ENCODE peak calls at places on chromosomes 4 and X, in ten cellular contexts. B, C, E, V, S, K, L, N, A and W are unnamed samples.

GRCh38 chrX:119753639-119754257 is 4.6 kb upstream of the SOWAHD start:
- DNase-seq in B (no peak), C (no peak), L (no peak), V (peak), E (peak), S (peak), K (peak), A (peak), N (no peak), W (no peak)

GRCh38 chr4:129080129-129080528 is 13.2 kb downstream of the SCLT1 start:
- DNase-seq in S (no peak), K (no peak), B (no peak), L (no peak), A (no peak), E (no peak), C (no peak), V (no peak), N (no peak), W (no peak)

GRCh38 chr4:156560701-156561100 is 410.9 kb downstream of the PDGFC start:
- DNase-seq in E (peak), V (no peak), K (no peak), A (no peak), L (no peak), B (no peak), N (no peak), C (no peak), S (no peak), W (no peak)

GRCh38 chr4:26522478-26522877 is 32.2 kb upstream of the CCKAR start:
- DNase-seq in B (no peak), C (no peak), E (no peak), N (peak), V (no peak), A (no peak), L (no peak), S (peak), K (no peak), W (no peak)

GRCh38 chr4:158170691-158171455 is 2.0 kb downstream of the GASK1B start:
- DNase-seq in N (peak), B (no peak), C (no peak), V (peak), A (peak), S (peak), L (peak), K (no peak), E (peak), W (no peak)

GRCh38 chrX:10633722-10634121 is 13.3 kb upstream of the MID1 start:
- DNase-seq in A (no peak), K (no peak), C (no peak), L (no peak), B (peak), N (peak), S (peak), E (peak), V (no peak), W (peak)

GRCh38 chr4:151408630-151409469 is at the start of gene FHIP1A:
- DNase-seq in K (no peak), A (peak), C (peak), E (peak), L (peak), S (peak), B (peak), V (peak), N (peak), W (peak)

GRCh38 chrX:153782324-153782723 is 1.5 kb downstream of the SRPK3 start:
- DNase-seq in L (no peak), E (peak), N (no peak), A (peak), S (no peak), C (no peak), V (no peak), B (no peak), K (peak), W (no peak)

GRCh38 chr4:10620935-10621488 is 63.6 kb downstream of the CLNK start:
- DNase-seq in E (peak), N (no peak), S (no peak), B (no peak), L (no peak), V (no peak), A (no peak), K (no peak), C (no peak), W (no peak)

GRCh38 chr4:17055788-17056187 is 157.3 kb upstream of the LDB2 start:
- DNase-seq in C (no peak), K (no peak), A (no peak), E (peak), V (no peak), S (peak), L (no peak), B (no peak), N (peak), W (peak)

GRCh38 chr4:76550966-76551780 is 116.1 kb downstream of the SHROOM3 start:
- DNase-seq in L (no peak), E (no peak), K (no peak), C (no peak), S (no peak), A (no peak), V (no peak), B (peak), N (no peak), W (no peak)

GRCh38 chrX:12981880-12982279 is 7.0 kb downstream of the TMSB4X start:
- DNase-seq in E (no peak), B (no peak), S (no peak), N (no peak), A (no peak), C (no peak), K (no peak), V (no peak), L (no peak), W (no peak)